ENCODE peak calls at places on chromosomes 11 and 22, in five cellular contexts. One of them, this sample, is unnamed.

GRCh38 chr11:125257185-125257584 is 92.6 kb downstream of the PKNOX2 start:
- DNase-seq in HepG2: no peak
- DNase-seq in K562: peak; percentile 62
- DNase-seq in GM12878: no peak
- DNase-seq in SK-N-SH: peak; percentile 51
- DNase-seq in this sample: no peak

GRCh38 chr22:37904572-37905533 is 1.2 kb upstream of the MICALL1 start:
- DNase-seq in SK-N-SH: peak; percentile 58
- DNase-seq in HepG2: peak; percentile 58
- DNase-seq in GM12878: no peak
- DNase-seq in K562: peak; percentile 57
- DNase-seq in this sample: no peak

GRCh38 chr22:34045311-34045710 is 125.0 kb upstream of the LARGE1 start:
- DNase-seq in K562: no peak
- DNase-seq in HepG2: no peak
- DNase-seq in GM12878: no peak
- DNase-seq in SK-N-SH: no peak
- DNase-seq in this sample: no peak

GRCh38 chr11:2771758-2772466 is 72.1 kb upstream of the KCNQ1OT1 start:
- DNase-seq in GM12878: no peak
- DNase-seq in SK-N-SH: no peak
- DNase-seq in K562: no peak
- DNase-seq in HepG2: no peak
- DNase-seq in this sample: no peak

GRCh38 chr11:20261526-20261925 is 101.3 kb upstream of the DBX1 start:
- DNase-seq in GM12878: no peak
- DNase-seq in SK-N-SH: no peak
- DNase-seq in HepG2: no peak
- DNase-seq in K562: no peak
- DNase-seq in this sample: no peak

GRCh38 chr11:75523811-75524401 is 1.8 kb downstream of the GDPD5 start:
- DNase-seq in GM12878: no peak
- DNase-seq in SK-N-SH: no peak
- DNase-seq in HepG2: peak; percentile 87
- DNase-seq in K562: no peak
- DNase-seq in this sample: no peak

GRCh38 chr11:37973926-37974325 is 1375.9 kb upstream of the RAG2 start:
- DNase-seq in HepG2: no peak
- DNase-seq in SK-N-SH: no peak
- DNase-seq in K562: no peak
- DNase-seq in GM12878: no peak
- DNase-seq in this sample: no peak

GRCh38 chr22:48047722-48048500 is 1285.5 kb downstream of the TBC1D22A start:
- DNase-seq in GM12878: no peak
- DNase-seq in HepG2: no peak
- DNase-seq in K562: no peak
- DNase-seq in SK-N-SH: no peak
- DNase-seq in this sample: no peak

GRCh38 chr11:47973173-47973572 is 7.2 kb upstream of the PTPRJ start:
- DNase-seq in SK-N-SH: no peak
- DNase-seq in HepG2: no peak
- DNase-seq in K562: no peak
- DNase-seq in GM12878: no peak
- DNase-seq in this sample: no peak

GRCh38 chr22:19713228-19713627 is 1.1 kb upstream of the SEPTIN5 start:
- DNase-seq in K562: no peak
- DNase-seq in HepG2: no peak
- DNase-seq in SK-N-SH: no peak
- DNase-seq in GM12878: no peak
- DNase-seq in this sample: no peak

GRCh38 chr11:119578466-119579220 is 150.4 kb downstream of the NECTIN1 start:
- DNase-seq in HepG2: no peak
- DNase-seq in GM12878: no peak
- DNase-seq in SK-N-SH: no peak
- DNase-seq in K562: no peak
- DNase-seq in this sample: no peak

GRCh38 chr11:27447288-27447914 is 25.2 kb downstream of the LGR4 start:
- DNase-seq in HepG2: no peak
- DNase-seq in GM12878: no peak
- DNase-seq in SK-N-SH: no peak
- DNase-seq in K562: no peak
- DNase-seq in this sample: no peak

GRCh38 chr11:130629039-130629438 is 180.6 kb downstream of the ADAMTS15 start:
- DNase-seq in K562: no peak
- DNase-seq in HepG2: no peak
- DNase-seq in SK-N-SH: no peak
- DNase-seq in GM12878: no peak
- DNase-seq in this sample: no peak

GRCh38 chr11:17932472-17932871 is 80.4 kb downstream of the SERGEF start:
- DNase-seq in SK-N-SH: no peak
- DNase-seq in HepG2: no peak
- DNase-seq in K562: peak; percentile 33
- DNase-seq in GM12878: no peak
- DNase-seq in this sample: no peak

GRCh38 chr11:88414981-88415391 is 77.5 kb upstream of the CTSC start:
- DNase-seq in K562: no peak
- DNase-seq in HepG2: no peak
- DNase-seq in SK-N-SH: no peak
- DNase-seq in GM12878: no peak
- DNase-seq in this sample: peak; percentile 34

GRCh38 chr11:2188745-2189144 is 17.1 kb upstream of the TH start:
- DNase-seq in GM12878: no peak
- DNase-seq in K562: no peak
- DNase-seq in HepG2: no peak
- DNase-seq in SK-N-SH: no peak
- DNase-seq in this sample: no peak

GRCh38 chr22:20149257-20150250 is 1.3 kb downstream of the CCDC188 start:
- DNase-seq in K562: no peak
- DNase-seq in SK-N-SH: no peak
- DNase-seq in HepG2: no peak
- DNase-seq in GM12878: no peak
- DNase-seq in this sample: no peak

GRCh38 chr22:31036671-31037550 is 44.2 kb upstream of the SMTN start:
- DNase-seq in HepG2: no peak
- DNase-seq in GM12878: no peak
- DNase-seq in SK-N-SH: no peak
- DNase-seq in K562: no peak
- DNase-seq in this sample: no peak

GRCh38 chr11:117743121-117743815 is 53.7 kb downstream of the DSCAML1 start:
- DNase-seq in K562: no peak
- DNase-seq in GM12878: no peak
- DNase-seq in SK-N-SH: peak; percentile 62
- DNase-seq in HepG2: no peak
- DNase-seq in this sample: peak; percentile 14

GRCh38 chr11:15361316-15361715 is 246.6 kb downstream of the INSC start:
- DNase-seq in GM12878: no peak
- DNase-seq in HepG2: no peak
- DNase-seq in K562: no peak
- DNase-seq in SK-N-SH: no peak
- DNase-seq in this sample: no peak

GRCh38 chr11:116895053-116895757 is 57.8 kb upstream of the APOA1 start:
- DNase-seq in GM12878: no peak
- DNase-seq in K562: peak; percentile 44
- DNase-seq in HepG2: no peak
- DNase-seq in SK-N-SH: peak; percentile 28
- DNase-seq in this sample: peak; percentile 23

GRCh38 chr22:37906364-37907008 is 389 bp downstream of the MICALL1 start:
- DNase-seq in HepG2: no peak
- DNase-seq in K562: peak; percentile 74
- DNase-seq in GM12878: no peak
- DNase-seq in SK-N-SH: peak; percentile 78
- DNase-seq in this sample: no peak

GRCh38 chr11:131408011-131408640 is 37.7 kb downstream of the NTM start:
- DNase-seq in HepG2: peak; percentile 38
- DNase-seq in GM12878: no peak
- DNase-seq in K562: no peak
- DNase-seq in SK-N-SH: peak; percentile 45
- DNase-seq in this sample: peak; percentile 83

GRCh38 chr11:125429807-125430678 is 66.0 kb downstream of the FEZ1 start:
- DNase-seq in GM12878: no peak
- DNase-seq in HepG2: no peak
- DNase-seq in K562: no peak
- DNase-seq in SK-N-SH: no peak
- DNase-seq in this sample: no peak

GRCh38 chr11:111185259-111185658 is 60.3 kb upstream of the POU2AF2 start:
- DNase-seq in GM12878: no peak
- DNase-seq in K562: no peak
- DNase-seq in HepG2: no peak
- DNase-seq in SK-N-SH: no peak
- DNase-seq in this sample: no peak

GRCh38 chr11:2599561-2600189 is 100.1 kb downstream of the KCNQ1OT1 start:
- DNase-seq in GM12878: no peak
- DNase-seq in K562: no peak
- DNase-seq in SK-N-SH: no peak
- DNase-seq in HepG2: no peak
- DNase-seq in this sample: no peak

GRCh38 chr22:37202001-37202555 is 10.2 kb downstream of the SSTR3 start:
- DNase-seq in K562: no peak
- DNase-seq in GM12878: no peak
- DNase-seq in HepG2: no peak
- DNase-seq in SK-N-SH: no peak
- DNase-seq in this sample: no peak

GRCh38 chr11:133927690-133928627 is 28.8 kb downstream of the IGSF9B start:
- DNase-seq in GM12878: no peak
- DNase-seq in SK-N-SH: peak; percentile 94
- DNase-seq in K562: peak; percentile 74
- DNase-seq in HepG2: peak; percentile 36
- DNase-seq in this sample: peak; percentile 10

GRCh38 chr22:20298803-20299735 is 20.8 kb downstream of the DGCR6L start:
- DNase-seq in SK-N-SH: peak; percentile 95
- DNase-seq in GM12878: no peak
- DNase-seq in K562: peak; percentile 100
- DNase-seq in HepG2: peak; percentile 20
- DNase-seq in this sample: peak; percentile 69

GRCh38 chr11:6315811-6316425 is 4.4 kb downstream of the CAVIN3 start:
- DNase-seq in SK-N-SH: peak; percentile 79
- DNase-seq in HepG2: peak; percentile 45
- DNase-seq in GM12878: no peak
- DNase-seq in K562: peak; percentile 66
- DNase-seq in this sample: peak; percentile 17

GRCh38 chr11:120966840-120967239 is 57.1 kb upstream of the TBCEL start:
- DNase-seq in HepG2: no peak
- DNase-seq in SK-N-SH: no peak
- DNase-seq in GM12878: no peak
- DNase-seq in K562: no peak
- DNase-seq in this sample: no peak

GRCh38 chr11:84019576-84020194 is 733.5 kb upstream of the CCDC90B start:
- DNase-seq in K562: no peak
- DNase-seq in HepG2: no peak
- DNase-seq in SK-N-SH: no peak
- DNase-seq in GM12878: no peak
- DNase-seq in this sample: no peak

GRCh38 chr11:127996825-127997224 is 590.5 kb downstream of the ETS1 start:
- DNase-seq in K562: no peak
- DNase-seq in GM12878: no peak
- DNase-seq in SK-N-SH: no peak
- DNase-seq in HepG2: no peak
- DNase-seq in this sample: no peak

GRCh38 chr11:116239247-116239646 is 533.5 kb downstream of the BUD13 start:
- DNase-seq in SK-N-SH: no peak
- DNase-seq in GM12878: no peak
- DNase-seq in HepG2: no peak
- DNase-seq in K562: no peak
- DNase-seq in this sample: no peak

GRCh38 chr11:9078113-9079041 is 13.0 kb downstream of the SCUBE2 start:
- DNase-seq in GM12878: no peak
- DNase-seq in SK-N-SH: no peak
- DNase-seq in HepG2: no peak
- DNase-seq in K562: no peak
- DNase-seq in this sample: no peak

GRCh38 chr11:27218498-27219038 is 144.4 kb downstream of the CCDC34 start:
- DNase-seq in GM12878: no peak
- DNase-seq in SK-N-SH: no peak
- DNase-seq in K562: no peak
- DNase-seq in HepG2: no peak
- DNase-seq in this sample: no peak

GRCh38 chr11:71311928-71312510 is 59.6 kb upstream of the SHANK2 start:
- DNase-seq in HepG2: no peak
- DNase-seq in SK-N-SH: no peak
- DNase-seq in K562: no peak
- DNase-seq in GM12878: no peak
- DNase-seq in this sample: no peak

GRCh38 chr11:118953265-118953664 is 2.8 kb upstream of the UPK2 start:
- DNase-seq in HepG2: no peak
- DNase-seq in SK-N-SH: peak; percentile 86
- DNase-seq in GM12878: no peak
- DNase-seq in K562: peak; percentile 39
- DNase-seq in this sample: no peak

GRCh38 chr22:36417281-36417686 is 29.5 kb upstream of the MYH9 start:
- DNase-seq in HepG2: no peak
- DNase-seq in SK-N-SH: no peak
- DNase-seq in GM12878: no peak
- DNase-seq in K562: no peak
- DNase-seq in this sample: no peak

GRCh38 chr11:73198677-73199076 is 19.4 kb upstream of the P2RY2 start:
- DNase-seq in K562: peak; percentile 45
- DNase-seq in SK-N-SH: no peak
- DNase-seq in HepG2: peak; percentile 62
- DNase-seq in GM12878: no peak
- DNase-seq in this sample: no peak
- TF ChIP-seq GABPA in K562: no peak
- TF ChIP-seq GABPA in SK-N-SH: no peak
- TF ChIP-seq GABPA in HepG2: no peak
- TF ChIP-seq GABPA in GM12878: no peak
- TF ChIP-seq GABPA in this sample: no peak

GRCh38 chr22:46758867-46759290 is 3.6 kb upstream of the TBC1D22A start:
- DNase-seq in K562: peak; percentile 23
- DNase-seq in SK-N-SH: peak; percentile 50
- DNase-seq in HepG2: peak; percentile 91
- DNase-seq in GM12878: no peak
- DNase-seq in this sample: no peak
- TF ChIP-seq REST in K562: no peak
- TF ChIP-seq REST in SK-N-SH: no peak
- TF ChIP-seq REST in HepG2: no peak
- TF ChIP-seq REST in GM12878: no peak
- TF ChIP-seq REST in this sample: no peak

DNA sequence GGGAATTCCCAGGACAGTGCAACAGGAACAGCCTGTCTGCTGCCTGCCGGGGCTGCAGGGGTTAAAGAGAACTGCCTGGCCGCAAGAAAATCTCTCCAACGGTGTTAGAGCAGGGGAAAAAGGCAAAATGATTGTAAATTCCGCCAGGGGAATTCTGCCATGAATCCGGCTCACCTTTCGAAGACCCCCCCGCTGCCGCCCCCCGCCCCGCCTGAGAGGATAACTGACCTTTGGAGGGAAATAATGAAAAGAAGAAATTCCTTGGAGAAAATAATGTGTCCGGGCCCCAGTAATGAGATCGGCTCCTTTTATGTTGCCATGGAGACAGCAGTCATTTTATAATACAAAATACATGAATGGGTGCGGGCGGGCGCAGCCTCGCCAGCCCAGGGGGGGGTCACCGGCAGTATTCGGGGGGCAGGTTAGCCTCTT is 228.3 kb downstream of the MN1 start:
- DNase-seq in GM12878: no peak
- DNase-seq in HepG2: no peak
- DNase-seq in K562: no peak
- DNase-seq in SK-N-SH: no peak
- DNase-seq in this sample: no peak
- TF ChIP-seq GABPA in GM12878: no peak
- TF ChIP-seq GABPA in HepG2: no peak
- TF ChIP-seq GABPA in K562: no peak
- TF ChIP-seq GABPA in SK-N-SH: no peak
- TF ChIP-seq GABPA in this sample: no peak

GRCh38 chr11:126638663-126639062 is 283.2 kb downstream of the ST3GAL4 start:
- DNase-seq in K562: no peak
- DNase-seq in SK-N-SH: peak; percentile 27
- DNase-seq in GM12878: no peak
- DNase-seq in HepG2: no peak
- DNase-seq in this sample: no peak
- TF ChIP-seq REST in K562: no peak
- TF ChIP-seq REST in SK-N-SH: no peak
- TF ChIP-seq REST in GM12878: no peak
- TF ChIP-seq REST in HepG2: no peak
- TF ChIP-seq REST in this sample: no peak

This sample was measured in HL-60.